ENCODE peak calls at places on chromosomes 13 and 19, in five cellular contexts. H is ovary, D is GM12865, A is AG10803, O is PC-3. E is an unnamed sample.
A peak's percentile ranks its signal among the peaks of the same experiment; 100 is the strongest.

GRCh38 chr19:6103217-6103644 is 7.1 kb downstream of the RFX2 start:
- DNase-seq in H (peak; percentile 70), D (no peak), A (peak; percentile 99), O (peak; percentile 85), E (peak; percentile 88)

GRCh38 chr19:4722671-4723464 is 774 bp downstream of the DPP9 start:
- DNase-seq in H (peak; percentile 75), D (peak; percentile 79), A (peak; percentile 87), O (peak; percentile 42), E (peak; percentile 40)

GRCh38 chr19:50835103-50835784 is 1.9 kb upstream of the KLK15 start:
- DNase-seq in H (no peak), D (no peak), A (peak; percentile 5), O (no peak), E (no peak)

GRCh38 chr13:93745884-93746283 is 519.3 kb downstream of the GPC6 start:
- DNase-seq in H (no peak), D (no peak), A (no peak), O (no peak), E (no peak)

GRCh38 chr13:36275190-36276002 is 22.2 kb downstream of the CCDC169 start:
- DNase-seq in H (peak; percentile 49), D (peak; percentile 59), A (peak; percentile 75), O (peak; percentile 65), E (peak; percentile 82)

GRCh38 chr19:48400018-48400742 is 6.7 kb downstream of the GRIN2D start:
- DNase-seq in H (no peak), D (no peak), A (peak; percentile 82), O (peak; percentile 41), E (peak; percentile 81)

GRCh38 chr13:26693749-26694463 is 66.7 kb downstream of the GPR12 start:
- DNase-seq in H (no peak), D (no peak), A (no peak), O (no peak), E (no peak)

GRCh38 chr19:42125536-42125935 is 6.7 kb downstream of the POU2F2 start:
- DNase-seq in H (no peak), D (no peak), A (no peak), O (no peak), E (no peak)

GRCh38 chr13:73715114-73715909 is 418.9 kb downstream of the KLF12 start:
- DNase-seq in H (no peak), D (peak; percentile 67), A (no peak), O (no peak), E (no peak)

GRCh38 chr13:113740286-113740556 is 18.8 kb upstream of the TMEM255B start:
- DNase-seq in H (no peak), D (no peak), A (no peak), O (no peak), E (no peak)

GRCh38 chr19:22428299-22428913 is 6.3 kb upstream of the ZNF98 start:
- DNase-seq in H (no peak), D (no peak), A (no peak), O (no peak), E (no peak)

GRCh38 chr19:31223805-31224534 is 125.3 kb downstream of the TSHZ3 start:
- DNase-seq in H (no peak), D (no peak), A (peak; percentile 98), O (no peak), E (peak; percentile 91)

GRCh38 chr13:67134322-67135129 is 95.6 kb downstream of the PCDH9 start:
- DNase-seq in H (no peak), D (no peak), A (no peak), O (no peak), E (peak; percentile 58)

GRCh38 chr19:5246554-5247155 is 94.0 kb downstream of the PTPRS start:
- DNase-seq in H (no peak), D (no peak), A (no peak), O (no peak), E (no peak)

GRCh38 chr13:48908381-48909087 is 67.2 kb upstream of the FNDC3A start:
- DNase-seq in H (no peak), D (no peak), A (peak; percentile 25), O (peak; percentile 80), E (peak; percentile 70)

GRCh38 chr19:50465986-50466771 is 10.1 kb upstream of the EMC10 start:
- DNase-seq in H (no peak), D (no peak), A (no peak), O (peak; percentile 29), E (no peak)

GRCh38 chr19:3097442-3097871 is 3.3 kb downstream of the GNA11 start:
- DNase-seq in H (no peak), D (no peak), A (no peak), O (no peak), E (no peak)

GRCh38 chr13:26699197-26699490 is 61.4 kb downstream of the GPR12 start:
- DNase-seq in H (no peak), D (no peak), A (no peak), O (no peak), E (no peak)

GRCh38 chr13:46683879-46684278 is 113.1 kb downstream of the ESD start:
- DNase-seq in H (no peak), D (peak; percentile 31), A (no peak), O (no peak), E (peak; percentile 31)

GRCh38 chr19:35459414-35460082 is 11.5 kb downstream of the FFAR2 start:
- DNase-seq in H (peak; percentile 70), D (no peak), A (no peak), O (no peak), E (no peak)

GRCh38 chr19:19488041-19488874 is 27.1 kb downstream of the TSSK6 start:
- DNase-seq in H (no peak), D (no peak), A (no peak), O (no peak), E (no peak)

GRCh38 chr13:28684257-28684656 is 25.3 kb downstream of the POMP start:
- DNase-seq in H (no peak), D (no peak), A (no peak), O (no peak), E (no peak)

GRCh38 chr19:20273376-20273775 is 106.4 kb downstream of the ZNF486 start:
- DNase-seq in H (no peak), D (no peak), A (no peak), O (no peak), E (no peak)

GRCh38 chr19:38842439-38843174 is 7.2 kb downstream of the HNRNPL start:
- DNase-seq in H (no peak), D (peak; percentile 54), A (no peak), O (no peak), E (no peak)

GRCh38 chr19:1206733-1207301 is 1.2 kb downstream of the STK11 start:
- DNase-seq in H (no peak), D (peak; percentile 53), A (no peak), O (no peak), E (no peak)

GRCh38 chr13:111262281-111262680 is 58.2 kb upstream of the TEX29 start:
- DNase-seq in H (no peak), D (no peak), A (no peak), O (no peak), E (no peak)

GRCh38 chr13:90675129-90675528 is 672.4 kb upstream of the MIR17HG start:
- DNase-seq in H (no peak), D (no peak), A (no peak), O (no peak), E (peak; percentile 19)

GRCh38 chr19:41998246-41999020 is 4.4 kb upstream of the ATP1A3 start:
- DNase-seq in H (no peak), D (peak; percentile 49), A (peak; percentile 42), O (peak; percentile 38), E (no peak)

GRCh38 chr13:33686772-33687480 is 131.0 kb upstream of the RFC3 start:
- DNase-seq in H (no peak), D (no peak), A (peak; percentile 26), O (no peak), E (no peak)

GRCh38 chr19:3609779-3610719 is 3.4 kb upstream of the TBXA2R start:
- DNase-seq in H (no peak), D (no peak), A (no peak), O (peak; percentile 10), E (no peak)

GRCh38 chr13:40446365-40446764 is 220.1 kb downstream of the FOXO1 start:
- DNase-seq in H (no peak), D (no peak), A (peak; percentile 36), O (no peak), E (peak; percentile 37)

GRCh38 chr13:77810430-77810829 is 108.2 kb downstream of the EDNRB start:
- DNase-seq in H (no peak), D (peak; percentile 55), A (peak; percentile 23), O (peak; percentile 53), E (peak; percentile 8)

GRCh38 chr19:3604227-3604986 is 2.3 kb downstream of the TBXA2R start:
- DNase-seq in H (peak; percentile 24), D (no peak), A (no peak), O (no peak), E (no peak)

DNA sequence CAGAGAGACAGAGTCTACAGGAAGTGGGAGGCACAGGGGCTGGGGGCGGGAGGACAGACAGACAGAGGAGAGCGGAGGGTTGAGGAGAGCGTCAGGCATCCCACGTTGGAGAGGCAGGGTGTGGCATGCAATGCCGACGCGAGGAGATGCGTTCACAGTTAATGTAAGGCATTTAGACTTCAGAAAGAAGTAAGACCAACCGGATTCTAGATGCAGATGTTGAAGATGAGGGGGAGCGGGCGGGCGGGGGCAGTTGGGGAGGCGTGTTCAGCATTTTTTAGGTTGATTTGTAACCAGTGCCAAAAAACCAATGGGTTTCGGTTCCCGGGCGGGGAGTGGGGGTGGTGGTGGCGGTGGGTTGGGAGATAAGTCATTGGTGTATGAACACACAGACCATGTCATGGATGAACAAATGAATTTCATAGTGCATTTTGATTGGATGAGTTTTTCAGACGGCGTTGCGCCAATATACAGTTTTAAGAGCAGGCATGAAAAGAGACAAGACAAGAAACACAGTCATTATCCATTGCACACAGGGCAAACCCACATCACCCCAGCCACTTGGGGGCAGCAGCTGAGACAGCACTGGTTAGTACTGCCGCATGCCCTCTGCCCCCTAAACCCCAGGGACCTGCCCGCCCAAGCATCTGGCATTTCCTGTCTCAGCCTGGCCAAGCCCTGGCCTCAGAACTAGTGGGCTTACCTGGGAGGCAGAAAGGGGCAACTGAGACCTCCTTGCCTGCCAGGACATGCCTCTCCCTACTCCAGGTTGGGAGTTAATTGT is 91.3 kb downstream of the IER2 start:
- DNase-seq in H (no peak), D (peak; percentile 40), A (no peak), O (peak; percentile 26), E (no peak)
- TF ChIP-seq CTCF in H (no peak), D (peak; percentile 20), A (peak; percentile 14), O (peak; percentile 54), E (no peak)

GRCh38 chr13:87444135-87444534 is 227.0 kb upstream of the SLITRK5 start:
- DNase-seq in H (no peak), D (peak; percentile 3), A (no peak), O (no peak), E (no peak)
- TF ChIP-seq CTCF in H (no peak), D (no peak), A (no peak), O (no peak), E (no peak)

GRCh38 chr13:24489721-24490120 is 22.9 kb downstream of the PARP4 start:
- DNase-seq in H (no peak), D (no peak), A (no peak), O (no peak), E (no peak)

GRCh38 chr13:24493356-24493755 is 19.2 kb downstream of the PARP4 start:
- DNase-seq in H (no peak), D (no peak), A (peak; percentile 25), O (no peak), E (no peak)

GRCh38 chr13:24495151-24495729 is 17.3 kb downstream of the PARP4 start:
- DNase-seq in H (no peak), D (no peak), A (no peak), O (peak; percentile 76), E (no peak)

GRCh38 chr13:24497742-24498141 is 14.8 kb downstream of the PARP4 start:
- DNase-seq in H (no peak), D (no peak), A (no peak), O (no peak), E (no peak)

GRCh38 chr13:24491853-24492252 is 20.7 kb downstream of the PARP4 start:
- DNase-seq in H (no peak), D (no peak), A (no peak), O (no peak), E (no peak)
- TF ChIP-seq CTCF in H (no peak), D (no peak), A (peak; percentile 17), O (peak; percentile 27), E (peak; percentile 6)

GRCh38 chr13:105202384-105202783 is 1333.1 kb downstream of the EFNB2 start:
- DNase-seq in H (no peak), D (peak; percentile 35), A (no peak), O (peak; percentile 43), E (peak; percentile 61)
- TF ChIP-seq CTCF in H (no peak), D (peak; percentile 48), A (peak; percentile 25), O (peak; percentile 61), E (peak; percentile 78)

E was measured in astrocyte of the spinal cord.